ENCODE peak calls at places on chromosomes 2 and 18, in five cellular contexts. W is AG04450; R is NCI-H1105; G is activated effector memory CD4-positive, alpha-beta T cell treated with Interleukin-2 at 50 U/mL for 16 hours; X is dermis microvascular lymphatic vessel endothelial cell. I is an unnamed sample.

GRCh38 chr2:117771969-117772630 is 42.4 kb upstream of the DDX18 start:
- DNase-seq in X (peak; percentile 28), G (no peak), R (peak; percentile 14), W (no peak), I (peak; percentile 47)

GRCh38 chr18:78352905-78353304 is 626.7 kb upstream of the SALL3 start:
- DNase-seq in G (no peak), X (no peak), W (no peak), R (no peak), I (no peak)

GRCh38 chr2:60794271-60794863 is 38.3 kb downstream of the PAPOLG start:
- DNase-seq in W (no peak), G (no peak), R (no peak), X (peak; percentile 35), I (peak; percentile 39)

GRCh38 chr2:143428700-143429099 is 299.5 kb downstream of the ARHGAP15 start:
- DNase-seq in R (no peak), W (no peak), X (no peak), G (no peak), I (no peak)

GRCh38 chr18:79461627-79462026 is 65.9 kb downstream of the NFATC1 start:
- DNase-seq in W (no peak), G (no peak), X (no peak), R (no peak), I (no peak)

GRCh38 chr2:26642437-26642836 is 1.3 kb upstream of the CIB4 start:
- DNase-seq in X (no peak), W (no peak), R (no peak), G (no peak), I (no peak)

GRCh38 chr2:57877811-57878572 is 168.6 kb upstream of the VRK2 start:
- DNase-seq in R (no peak), G (no peak), W (no peak), X (no peak), I (peak; percentile 36)

GRCh38 chr2:97722227-97722626 is 8.9 kb downstream of the ZAP70 start:
- DNase-seq in W (no peak), R (no peak), G (no peak), X (no peak), I (no peak)

GRCh38 chr2:16227811-16228462 is 287.6 kb downstream of the MYCN start:
- DNase-seq in R (no peak), W (no peak), G (no peak), X (no peak), I (no peak)

GRCh38 chr2:199727801-199728200 is 123.2 kb downstream of the FTCDNL1 start:
- DNase-seq in X (no peak), R (no peak), W (no peak), G (no peak), I (no peak)

I was measured in SW480.